ENCODE peak calls at places on chromosome 17, in four cellular contexts. One of them, this sample, is unnamed.

GRCh38 chr17:73291260-73291801 is 20.5 kb downstream of the CDC42EP4 start:
- DNase-seq in GM23248: peak; percentile 97
- DNase-seq in testis: no peak
- DNase-seq in mammary epithelial cell: peak; percentile 89
- DNase-seq in this sample: peak; percentile 91

GRCh38 chr17:74514632-74515035 is 16.6 kb downstream of the CD300LB start:
- DNase-seq in mammary epithelial cell: no peak
- DNase-seq in GM23248: peak; percentile 76
- DNase-seq in testis: peak; percentile 59
- DNase-seq in this sample: no peak

GRCh38 chr17:6427284-6427781 is 7.6 kb downstream of the AIPL1 start:
- DNase-seq in GM23248: peak; percentile 64
- DNase-seq in mammary epithelial cell: peak; percentile 35
- DNase-seq in testis: no peak
- DNase-seq in this sample: no peak

GRCh38 chr17:74526681-74527080 is 4.6 kb downstream of the CD300LB start:
- DNase-seq in mammary epithelial cell: no peak
- DNase-seq in GM23248: no peak
- DNase-seq in testis: no peak
- DNase-seq in this sample: no peak

GRCh38 chr17:78372811-78373210 is 5.6 kb upstream of the PGS1 start:
- DNase-seq in mammary epithelial cell: no peak
- DNase-seq in testis: no peak
- DNase-seq in GM23248: no peak
- DNase-seq in this sample: no peak

GRCh38 chr17:34979650-34980352 is 511 bp upstream of the LIG3 start:
- DNase-seq in testis: no peak
- DNase-seq in GM23248: peak; percentile 54
- DNase-seq in mammary epithelial cell: no peak
- DNase-seq in this sample: no peak

GRCh38 chr17:43702636-43703035 is 40.9 kb upstream of the MEOX1 start:
- DNase-seq in mammary epithelial cell: no peak
- DNase-seq in GM23248: peak; percentile 19
- DNase-seq in testis: peak; percentile 74
- DNase-seq in this sample: no peak

GRCh38 chr17:51670899-51671298 is 410.6 kb downstream of the UTP18 start:
- DNase-seq in mammary epithelial cell: no peak
- DNase-seq in GM23248: no peak
- DNase-seq in testis: no peak
- DNase-seq in this sample: no peak

GRCh38 chr17:62840871-62841270 is 32.8 kb upstream of the MARCHF10 start:
- DNase-seq in GM23248: no peak
- DNase-seq in testis: no peak
- DNase-seq in mammary epithelial cell: no peak
- DNase-seq in this sample: no peak

GRCh38 chr17:57408064-57408811 is 151.9 kb downstream of the MSI2 start:
- DNase-seq in GM23248: no peak
- DNase-seq in testis: no peak
- DNase-seq in mammary epithelial cell: no peak
- DNase-seq in this sample: no peak

GRCh38 chr17:73156887-73157870 is 7.6 kb upstream of the SSTR2 start:
- DNase-seq in testis: no peak
- DNase-seq in GM23248: no peak
- DNase-seq in mammary epithelial cell: no peak
- DNase-seq in this sample: no peak

GRCh38 chr17:61317779-61318178 is 81.9 kb upstream of the TBX2 start:
- DNase-seq in GM23248: no peak
- DNase-seq in testis: no peak
- DNase-seq in mammary epithelial cell: no peak
- DNase-seq in this sample: no peak

GRCh38 chr17:61770752-61771533 is 92.4 kb downstream of the BRIP1 start:
- DNase-seq in GM23248: peak; percentile 70
- DNase-seq in mammary epithelial cell: peak; percentile 40
- DNase-seq in testis: no peak
- DNase-seq in this sample: no peak

GRCh38 chr17:956905-957304 is 22.7 kb downstream of the NXN start:
- DNase-seq in GM23248: peak; percentile 52
- DNase-seq in testis: no peak
- DNase-seq in mammary epithelial cell: peak; percentile 79
- DNase-seq in this sample: no peak

GRCh38 chr17:39863918-39864746 is at the start of gene IKZF3:
- DNase-seq in testis: peak; percentile 64
- DNase-seq in GM23248: peak; percentile 37
- DNase-seq in mammary epithelial cell: peak; percentile 68
- DNase-seq in this sample: peak; percentile 61

GRCh38 chr17:31094600-31095238 is at the start of gene NF1:
- DNase-seq in testis: peak; percentile 97
- DNase-seq in GM23248: peak; percentile 99
- DNase-seq in mammary epithelial cell: peak; percentile 93
- DNase-seq in this sample: peak; percentile 99

GRCh38 chr17:10420811-10421210 is 939 bp downstream of the MYH8 start:
- DNase-seq in mammary epithelial cell: no peak
- DNase-seq in GM23248: no peak
- DNase-seq in testis: no peak
- DNase-seq in this sample: no peak

GRCh38 chr17:80802626-80803450 is 188.8 kb upstream of the CHMP6 start:
- DNase-seq in testis: no peak
- DNase-seq in GM23248: no peak
- DNase-seq in mammary epithelial cell: no peak
- DNase-seq in this sample: peak; percentile 12

GRCh38 chr17:29617125-29617480 is 5.6 kb downstream of the CORO6 start:
- DNase-seq in testis: peak; percentile 81
- DNase-seq in mammary epithelial cell: no peak
- DNase-seq in GM23248: peak; percentile 51
- DNase-seq in this sample: peak; percentile 92

GRCh38 chr17:38958756-38959155 is 8.4 kb downstream of the FBXO47 start:
- DNase-seq in mammary epithelial cell: no peak
- DNase-seq in GM23248: peak; percentile 19
- DNase-seq in testis: no peak
- DNase-seq in this sample: no peak

GRCh38 chr17:48615212-48615962 is at the start of gene HOXB8:
- DNase-seq in mammary epithelial cell: no peak
- DNase-seq in testis: no peak
- DNase-seq in GM23248: no peak
- DNase-seq in this sample: no peak

GRCh38 chr17:17749921-17750320 is 68.7 kb downstream of the RAI1 start:
- DNase-seq in mammary epithelial cell: peak; percentile 57
- DNase-seq in GM23248: peak; percentile 56
- DNase-seq in testis: peak; percentile 80
- DNase-seq in this sample: peak; percentile 66

GRCh38 chr17:77212833-77213777 is 72.3 kb downstream of the SEC14L1 start:
- DNase-seq in mammary epithelial cell: no peak
- DNase-seq in GM23248: no peak
- DNase-seq in testis: no peak
- DNase-seq in this sample: peak; percentile 71
- H3K36me3 ChIP-seq in mammary epithelial cell: peaks cover 51% of the 10 kb centered on the region
- H3K36me3 ChIP-seq in GM23248: peaks cover 30% of the 10 kb centered on the region
- H3K36me3 ChIP-seq in testis: no peaks in the 10 kb centered on the region
- H3K36me3 ChIP-seq in this sample: no peaks in the 10 kb centered on the region

DNA sequence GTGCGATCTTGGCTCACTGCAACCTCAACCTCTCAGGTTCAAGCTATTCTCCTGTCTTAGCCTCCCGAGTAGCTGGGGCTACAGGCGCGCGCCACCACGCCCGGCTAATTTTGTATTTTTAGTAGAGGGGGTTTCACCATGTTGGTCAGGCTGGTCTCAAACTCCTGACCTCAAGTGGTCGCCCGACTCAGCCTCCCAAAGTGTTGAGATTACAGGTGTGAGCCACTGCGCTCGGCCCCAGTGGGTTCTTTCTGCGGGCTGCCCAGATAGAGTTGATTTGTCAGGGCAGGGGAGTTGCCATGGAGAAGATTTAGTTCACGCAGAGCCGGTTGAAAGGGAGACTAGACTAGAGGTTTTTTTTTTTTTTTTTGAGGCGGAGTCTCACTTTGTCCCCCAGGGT is 1.7 kb downstream of the TBCD start:
- DNase-seq in mammary epithelial cell: no peak
- DNase-seq in GM23248: no peak
- DNase-seq in testis: no peak
- DNase-seq in this sample: no peak
- H3K4me3 ChIP-seq in mammary epithelial cell: no peak overlapping the region
- H3K4me3 ChIP-seq in GM23248: peak overlapping the region; percentile 89
- H3K4me3 ChIP-seq in testis: no peak overlapping the region
- H3K4me3 ChIP-seq in this sample: no peak overlapping the region

GRCh38 chr17:71173963-71174362 is 946.9 kb upstream of the SOX9 start:
- DNase-seq in mammary epithelial cell: no peak
- DNase-seq in GM23248: no peak
- DNase-seq in testis: no peak
- DNase-seq in this sample: no peak
- H3K9me3 ChIP-seq in mammary epithelial cell: no peaks in the 10 kb centered on the region
- H3K9me3 ChIP-seq in GM23248: no peaks in the 10 kb centered on the region
- H3K9me3 ChIP-seq in testis: no peaks in the 10 kb centered on the region
- H3K9me3 ChIP-seq in this sample: no peaks in the 10 kb centered on the region

GRCh38 chr17:59101178-59101577 is 5.5 kb downstream of the TRIM37 start:
- DNase-seq in testis: no peak
- DNase-seq in GM23248: no peak
- DNase-seq in mammary epithelial cell: no peak
- DNase-seq in this sample: no peak
- H3K36me3 ChIP-seq in testis: no peaks in the 10 kb centered on the region
- H3K36me3 ChIP-seq in GM23248: peaks cover 8% of the 10 kb centered on the region
- H3K36me3 ChIP-seq in mammary epithelial cell: peaks cover 17% of the 10 kb centered on the region
- H3K36me3 ChIP-seq in this sample: no peaks in the 10 kb centered on the region

GRCh38 chr17:27458524-27458908 is 2.3 kb downstream of the KSR1 start:
- DNase-seq in mammary epithelial cell: no peak
- DNase-seq in testis: no peak
- DNase-seq in GM23248: no peak
- DNase-seq in this sample: no peak
- H3K4me3 ChIP-seq in mammary epithelial cell: no peak overlapping the region
- H3K4me3 ChIP-seq in testis: no peak overlapping the region
- H3K4me3 ChIP-seq in GM23248: no peak overlapping the region
- H3K4me3 ChIP-seq in this sample: no peak overlapping the region

GRCh38 chr17:5092139-5093010 is 14.1 kb downstream of the ZFP3 start:
- DNase-seq in mammary epithelial cell: no peak
- DNase-seq in GM23248: no peak
- DNase-seq in testis: no peak
- DNase-seq in this sample: no peak
- H3K9me3 ChIP-seq in mammary epithelial cell: peaks cover 69% of the 10 kb centered on the region
- H3K9me3 ChIP-seq in GM23248: peaks cover 28% of the 10 kb centered on the region
- H3K9me3 ChIP-seq in testis: no peaks in the 10 kb centered on the region
- H3K9me3 ChIP-seq in this sample: peaks cover 42% of the 10 kb centered on the region